ENCODE peak calls at places on chromosomes 3 and 15, in six cellular contexts. P, G, K, B, X and I are unnamed samples.

GRCh38 chr3:167829057-167829456 is 93.5 kb downstream of the SERPINI1 start:
- DNase-seq in P (no peak), G (no peak), K (no peak), B (no peak), X (no peak), I (no peak)

GRCh38 chr15:63672369-63672768 is 75.2 kb downstream of the FBXL22 start:
- DNase-seq in P (no peak), G (no peak), K (no peak), B (no peak), X (no peak), I (no peak)

GRCh38 chr3:52792961-52793695 is 1.5 kb upstream of the ITIH3 start:
- DNase-seq in P (no peak), G (peak), K (peak), B (peak), X (no peak), I (no peak)

GRCh38 chr3:46998121-46998851 is 18.8 kb downstream of the NBEAL2 start:
- DNase-seq in P (no peak), G (peak), K (peak), B (no peak), X (peak), I (peak)

GRCh38 chr15:92322566-92323355 is 70.9 kb upstream of the ST8SIA2 start:
- DNase-seq in P (no peak), G (no peak), K (no peak), B (no peak), X (no peak), I (no peak)

GRCh38 chr3:174229916-174230315 is 629.2 kb upstream of the NAALADL2 start:
- DNase-seq in P (no peak), G (peak), K (no peak), B (no peak), X (no peak), I (no peak)

GRCh38 chr3:49017646-49017977 is 768 bp downstream of the DALRD3 start:
- DNase-seq in P (no peak), G (no peak), K (peak), B (no peak), X (no peak), I (no peak)

GRCh38 chr3:183265713-183266417 is 12.8 kb downstream of the B3GNT5 start:
- DNase-seq in P (peak), G (peak), K (no peak), B (peak), X (no peak), I (no peak)

GRCh38 chr3:149579838-149580542 is 77.8 kb downstream of the WWTR1 start:
- DNase-seq in P (no peak), G (peak), K (no peak), B (peak), X (no peak), I (no peak)

GRCh38 chr3:143330316-143330868 is 210.8 kb downstream of the CHST2 start:
- DNase-seq in P (no peak), G (peak), K (peak), B (no peak), X (no peak), I (no peak)

GRCh38 chr3:159371928-159372327 is 570.1 kb downstream of the MFSD1 start:
- DNase-seq in P (no peak), G (no peak), K (no peak), B (no peak), X (no peak), I (no peak)

GRCh38 chr15:72278737-72279136 is 6.4 kb upstream of the PARP6 start:
- DNase-seq in P (no peak), G (no peak), K (peak), B (no peak), X (no peak), I (no peak)

GRCh38 chr3:156888576-156888975 is 62.4 kb downstream of the LEKR1 start:
- DNase-seq in P (no peak), G (no peak), K (no peak), B (no peak), X (no peak), I (no peak)

GRCh38 chr3:114194750-114195149 is 15.9 kb upstream of the DRD3 start:
- DNase-seq in P (no peak), G (peak), K (no peak), B (no peak), X (no peak), I (no peak)

GRCh38 chr15:29428925-29429573 is 159.4 kb upstream of the NSMCE3 start:
- DNase-seq in P (no peak), G (no peak), K (no peak), B (no peak), X (no peak), I (no peak)

GRCh38 chr15:34065261-34065660 is 26.3 kb upstream of the AVEN start:
- DNase-seq in P (no peak), G (no peak), K (no peak), B (no peak), X (no peak), I (no peak)

GRCh38 chr3:59609967-59610366 is 560.1 kb upstream of the CFAP20DC start:
- DNase-seq in P (no peak), G (no peak), K (peak), B (no peak), X (no peak), I (no peak)

GRCh38 chr15:47566610-47567009 is 150.7 kb upstream of the SEMA6D start:
- DNase-seq in P (no peak), G (no peak), K (no peak), B (no peak), X (no peak), I (no peak)

GRCh38 chr3:31377045-31377642 is 155.6 kb upstream of the STT3B start:
- DNase-seq in P (no peak), G (peak), K (no peak), B (peak), X (no peak), I (no peak)

GRCh38 chr3:168003911-168004310 is 91.8 kb downstream of the GOLIM4 start:
- DNase-seq in P (no peak), G (no peak), K (no peak), B (no peak), X (no peak), I (no peak)

GRCh38 chr15:26178821-26179220 is 315.7 kb upstream of the ATP10A start:
- DNase-seq in P (no peak), G (no peak), K (no peak), B (no peak), X (no peak), I (no peak)

GRCh38 chr3:124372784-124373183 is 357.5 kb upstream of the UMPS start:
- DNase-seq in P (no peak), G (peak), K (peak), B (no peak), X (no peak), I (no peak)

GRCh38 chr15:76968310-76968709 is 26.6 kb upstream of the PSTPIP1 start:
- DNase-seq in P (no peak), G (peak), K (no peak), B (peak), X (no peak), I (no peak)

GRCh38 chr3:52422669-52423068 is 22.2 kb downstream of the SEMA3G start:
- DNase-seq in P (no peak), G (no peak), K (no peak), B (no peak), X (no peak), I (no peak)

GRCh38 chr3:72440491-72440890 is 407.8 kb downstream of the SHQ1 start:
- DNase-seq in P (no peak), G (no peak), K (no peak), B (no peak), X (no peak), I (no peak)

GRCh38 chr3:115021061-115021460 is 126.0 kb downstream of the ZBTB20 start:
- DNase-seq in P (no peak), G (no peak), K (no peak), B (no peak), X (no peak), I (no peak)

GRCh38 chr3:195870442-195870841 is 37.9 kb downstream of the TNK2 start:
- DNase-seq in P (no peak), G (no peak), K (no peak), B (peak), X (no peak), I (no peak)

GRCh38 chr3:115784739-115785571 is 161.6 kb downstream of the GAP43 start:
- DNase-seq in P (no peak), G (peak), K (no peak), B (peak), X (no peak), I (no peak)

GRCh38 chr15:86916671-86917450 is 837.2 kb downstream of the AGBL1 start:
- DNase-seq in P (no peak), G (no peak), K (no peak), B (no peak), X (no peak), I (no peak)